ENCODE peak calls at places on chromosomes 12 and 14, in seven cellular contexts. I, O, V, M, P, A and X are unnamed samples.

GRCh38 chr14:105540811-105541210 is 14.4 kb downstream of the TMEM121 start:
- DNase-seq in I (no peak), O (no peak), V (no peak), M (no peak), P (no peak), A (no peak), X (no peak)

GRCh38 chr14:78606111-78606510 is 435.9 kb downstream of the NRXN3 start:
- DNase-seq in I (peak; percentile 75), O (peak; percentile 78), V (no peak), M (no peak), P (no peak), A (no peak), X (no peak)

GRCh38 chr14:68970096-68970612 is 8.9 kb downstream of the ACTN1 start:
- DNase-seq in I (no peak), O (no peak), V (no peak), M (no peak), P (no peak), A (no peak), X (no peak)

GRCh38 chr12:15859136-15859535 is 23.1 kb upstream of the STRAP start:
- DNase-seq in I (no peak), O (peak; percentile 71), V (no peak), M (no peak), P (no peak), A (no peak), X (no peak)

GRCh38 chr12:105485321-105485910 is 154.9 kb downstream of the C12orf75 start:
- DNase-seq in I (peak; percentile 89), O (peak; percentile 94), V (no peak), M (no peak), P (no peak), A (peak; percentile 26), X (peak; percentile 54)

GRCh38 chr12:130711751-130712150 is 4.3 kb downstream of the RIMBP2 start:
- DNase-seq in I (no peak), O (no peak), V (no peak), M (no peak), P (no peak), A (no peak), X (no peak)

GRCh38 chr12:120742207-120742536 is 16.5 kb downstream of the ACADS start:
- DNase-seq in I (no peak), O (no peak), V (no peak), M (no peak), P (no peak), A (no peak), X (peak; percentile 80)

GRCh38 chr14:53599221-53599945 is 357.2 kb downstream of the BMP4 start:
- DNase-seq in I (no peak), O (peak; percentile 2), V (no peak), M (no peak), P (no peak), A (no peak), X (no peak)

GRCh38 chr12:89085421-89085820 is 266.9 kb downstream of the DUSP6 start:
- DNase-seq in I (peak; percentile 18), O (no peak), V (no peak), M (no peak), P (no peak), A (no peak), X (no peak)

GRCh38 chr12:107761502-107761904 is 566 bp upstream of the PRDM4 start:
- DNase-seq in I (no peak), O (peak; percentile 14), V (peak; percentile 8), M (no peak), P (no peak), A (no peak), X (peak; percentile 20)

GRCh38 chr12:83939718-83940117 is 972.9 kb downstream of the SLC6A15 start:
- DNase-seq in I (no peak), O (no peak), V (no peak), M (no peak), P (no peak), A (no peak), X (no peak)

GRCh38 chr12:114729731-114730130 is 45.8 kb upstream of the TBX3 start:
- DNase-seq in I (peak; percentile 44), O (peak; percentile 44), V (no peak), M (no peak), P (no peak), A (no peak), X (no peak)

GRCh38 chr14:69586420-69586819 is 11.7 kb upstream of the CCDC177 start:
- DNase-seq in I (no peak), O (no peak), V (no peak), M (no peak), P (no peak), A (no peak), X (no peak)

GRCh38 chr12:58301337-58302122 is 360.2 kb downstream of the ATP23 start:
- DNase-seq in I (no peak), O (no peak), V (no peak), M (no peak), P (no peak), A (no peak), X (no peak)

GRCh38 chr12:91926810-91927209 is 218.8 kb downstream of the BTG1 start:
- DNase-seq in I (no peak), O (peak; percentile 67), V (no peak), M (no peak), P (no peak), A (no peak), X (no peak)

GRCh38 chr12:24975425-24975824 is 26.5 kb upstream of the BCAT1 start:
- DNase-seq in I (no peak), O (no peak), V (no peak), M (no peak), P (no peak), A (no peak), X (no peak)

GRCh38 chr12:46110220-46110700 is 119.9 kb upstream of the SCAF11 start:
- DNase-seq in I (no peak), O (no peak), V (no peak), M (no peak), P (peak; percentile 17), A (peak; percentile 52), X (no peak)

GRCh38 chr12:39006286-39006685 is 100.9 kb upstream of the CPNE8 start:
- DNase-seq in I (no peak), O (no peak), V (no peak), M (no peak), P (no peak), A (no peak), X (no peak)

GRCh38 chr14:23729720-23730387 is 93.7 kb downstream of the DHRS2 start:
- DNase-seq in I (no peak), O (no peak), V (no peak), M (no peak), P (no peak), A (peak; percentile 13), X (no peak)

GRCh38 chr14:22646570-22647254 is 2.6 kb upstream of the OR6J1 start:
- DNase-seq in I (no peak), O (peak; percentile 87), V (no peak), M (no peak), P (no peak), A (no peak), X (no peak)

GRCh38 chr14:33668066-33668465 is 282.8 kb downstream of the EGLN3 start:
- DNase-seq in I (no peak), O (no peak), V (no peak), M (no peak), P (no peak), A (no peak), X (no peak)

GRCh38 chr12:106645074-106645421 is 62.2 kb downstream of the RFX4 start:
- DNase-seq in I (no peak), O (peak; percentile 39), V (no peak), M (no peak), P (no peak), A (peak; percentile 93), X (peak; percentile 16)

GRCh38 chr12:42255875-42256261 is 17.8 kb upstream of the YAF2 start:
- DNase-seq in I (no peak), O (no peak), V (no peak), M (no peak), P (no peak), A (no peak), X (no peak)

GRCh38 chr12:501722-502447 is 42.1 kb downstream of the B4GALNT3 start:
- DNase-seq in I (no peak), O (no peak), V (no peak), M (no peak), P (no peak), A (no peak), X (no peak)

GRCh38 chr14:66104486-66104885 is 381.7 kb upstream of the CCDC196 start:
- DNase-seq in I (no peak), O (no peak), V (no peak), M (no peak), P (no peak), A (no peak), X (no peak)

GRCh38 chr12:31702047-31702446 is 26.8 kb downstream of the AMN1 start:
- DNase-seq in I (no peak), O (peak; percentile 62), V (peak; percentile 45), M (no peak), P (no peak), A (no peak), X (no peak)

GRCh38 chr12:64160718-64161060 is 61.4 kb downstream of the KICS2 start:
- DNase-seq in I (peak; percentile 33), O (peak; percentile 77), V (no peak), M (no peak), P (no peak), A (no peak), X (no peak)